ENCODE peak calls at places on chromosomes 7 and 10, in five cellular contexts. W, K, H, U and A are unnamed samples.

GRCh38 chr10:29386347-29386999 is 97.6 kb downstream of the LYZL1 start:
- DNase-seq in W (no peak), K (peak), H (no peak), U (no peak), A (no peak)

GRCh38 chr10:96758423-96758822 is 38.1 kb upstream of the PIK3AP1 start:
- DNase-seq in W (no peak), K (no peak), H (no peak), U (no peak), A (no peak)

GRCh38 chr10:30059209-30060107 is at the start of gene JCAD:
- DNase-seq in W (peak), K (no peak), H (peak), U (peak), A (no peak)

GRCh38 chr10:116757246-116757645 is 14.9 kb upstream of the HSPA12A start:
- DNase-seq in W (no peak), K (no peak), H (no peak), U (no peak), A (no peak)

GRCh38 chr10:4902571-4903011 is 60.6 kb upstream of the AKR1C1 start:
- DNase-seq in W (no peak), K (peak), H (no peak), U (peak), A (peak)

GRCh38 chr10:58511765-58512469 is 755 bp upstream of the BICC1 start:
- DNase-seq in W (peak), K (no peak), H (peak), U (peak), A (no peak)

GRCh38 chr10:95467162-95467599 is 94.0 kb downstream of the SORBS1 start:
- DNase-seq in W (peak), K (peak), H (no peak), U (peak), A (no peak)

GRCh38 chr7:129782257-129783096 is 170.3 kb downstream of the UBE2H start:
- DNase-seq in W (no peak), K (no peak), H (no peak), U (no peak), A (no peak)

GRCh38 chr7:711093-711966 is 15.2 kb upstream of the DNAAF5 start:
- DNase-seq in W (no peak), K (no peak), H (no peak), U (no peak), A (no peak)

GRCh38 chr7:6148724-6149360 is 117.7 kb downstream of the ANKRD61 start:
- DNase-seq in W (no peak), K (no peak), H (no peak), U (no peak), A (no peak)

GRCh38 chr10:71966046-71967004 is 2.1 kb downstream of the CHST3 start:
- DNase-seq in W (no peak), K (peak), H (no peak), U (no peak), A (no peak)

GRCh38 chr10:118725784-118726507 is 28.8 kb downstream of the CACUL1 start:
- DNase-seq in W (no peak), K (no peak), H (no peak), U (no peak), A (peak)

GRCh38 chr10:107859065-107859464 is 694.6 kb upstream of the SORCS1 start:
- DNase-seq in W (no peak), K (no peak), H (no peak), U (no peak), A (no peak)

GRCh38 chr7:29281782-29282541 is 87.4 kb downstream of the CHN2 start:
- DNase-seq in W (peak), K (peak), H (no peak), U (no peak), A (peak)

GRCh38 chr7:6589151-6589828 is 531 bp upstream of the INTS15 start:
- DNase-seq in W (no peak), K (no peak), H (no peak), U (no peak), A (no peak)

GRCh38 chr10:72462261-72462660 is 107.5 kb upstream of the DNAJB12 start:
- DNase-seq in W (no peak), K (no peak), H (no peak), U (no peak), A (no peak)

GRCh38 chr7:63925626-63926460 is 72.8 kb upstream of the ZNF722 start:
- DNase-seq in W (peak), K (peak), H (peak), U (peak), A (peak)

GRCh38 chr10:122147731-122148130 is 123.4 kb upstream of the BTBD16 start:
- DNase-seq in W (no peak), K (no peak), H (no peak), U (no peak), A (no peak)

GRCh38 chr7:95549818-95550529 is 46.3 kb downstream of the PDK4 start:
- DNase-seq in W (peak), K (peak), H (peak), U (peak), A (peak)

GRCh38 chr7:24401628-24402593 is 117.9 kb downstream of the NPY start:
- DNase-seq in W (no peak), K (peak), H (no peak), U (no peak), A (peak)

GRCh38 chr10:47299611-47299988 is 397 bp upstream of the GDF10 start:
- DNase-seq in W (no peak), K (no peak), H (no peak), U (no peak), A (no peak)

GRCh38 chr10:47298730-47299129 is 1.3 kb upstream of the GDF10 start:
- DNase-seq in W (no peak), K (no peak), H (no peak), U (no peak), A (no peak)

GRCh38 chr10:47301833-47302232 is 1.8 kb downstream of the GDF10 start:
- DNase-seq in W (no peak), K (no peak), H (no peak), U (peak), A (no peak)

GRCh38 chr10:47297796-47298540 is 2.0 kb upstream of the GDF10 start:
- DNase-seq in W (no peak), K (no peak), H (no peak), U (no peak), A (no peak)

GRCh38 chr10:47299989-47300931 is at the start of gene GDF10:
- DNase-seq in W (no peak), K (no peak), H (no peak), U (peak), A (no peak)
- TF ChIP-seq CTCF in W (no peak), K (no peak), H (no peak), U (peak), A (peak)

GRCh38 chr10:6445671-6446278 is 134.3 kb downstream of the PRKCQ start:
- DNase-seq in W (no peak), K (peak), H (peak), U (no peak), A (peak)
- TF ChIP-seq CTCF in W (peak), K (peak), H (peak), U (peak), A (peak)

DNA sequence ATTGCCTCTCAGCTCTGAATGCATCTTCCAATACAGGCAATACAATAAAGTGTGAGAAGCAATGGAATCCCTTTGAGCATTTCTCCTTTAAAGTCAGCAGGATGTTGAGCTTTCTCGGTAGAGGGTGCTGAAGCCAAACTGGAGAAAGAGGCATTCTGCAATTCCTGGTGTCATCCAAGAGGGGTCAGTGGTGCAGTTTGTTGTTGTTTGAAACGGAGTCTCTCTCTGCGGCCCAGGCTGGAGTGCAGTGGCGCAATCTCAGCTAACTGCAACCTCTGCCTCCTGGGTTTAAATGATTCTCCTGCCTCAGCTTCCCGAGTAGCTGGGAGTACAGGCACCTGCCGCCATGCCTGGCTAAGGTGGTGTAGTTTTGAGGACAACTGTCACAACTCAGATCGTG is 486.5 kb downstream of the CALN1 start:
- DNase-seq in W (no peak), K (no peak), H (no peak), U (no peak), A (no peak)
- TF ChIP-seq CTCF in W (no peak), K (peak), H (no peak), U (no peak), A (no peak)

DNA sequence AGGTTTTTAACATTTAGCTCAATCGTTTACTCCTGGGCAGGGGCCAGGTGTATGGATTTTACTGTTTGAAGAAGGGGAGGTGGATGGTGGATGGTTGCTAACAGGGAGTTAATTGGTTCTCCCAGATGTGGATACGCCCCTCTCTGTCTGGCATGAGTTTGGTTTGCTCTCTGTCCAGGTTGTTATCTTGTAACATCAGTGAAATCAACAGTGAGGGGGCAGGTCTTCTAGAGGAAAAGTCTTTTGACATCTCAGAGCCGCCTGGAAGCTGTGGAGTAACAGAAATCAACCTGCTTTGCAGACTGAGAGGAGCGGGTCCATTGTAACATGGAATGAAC is 243.4 kb downstream of the MGMT start:
- DNase-seq in W (no peak), K (no peak), H (no peak), U (no peak), A (no peak)
- TF ChIP-seq CTCF in W (no peak), K (no peak), H (no peak), U (no peak), A (no peak)

DNA sequence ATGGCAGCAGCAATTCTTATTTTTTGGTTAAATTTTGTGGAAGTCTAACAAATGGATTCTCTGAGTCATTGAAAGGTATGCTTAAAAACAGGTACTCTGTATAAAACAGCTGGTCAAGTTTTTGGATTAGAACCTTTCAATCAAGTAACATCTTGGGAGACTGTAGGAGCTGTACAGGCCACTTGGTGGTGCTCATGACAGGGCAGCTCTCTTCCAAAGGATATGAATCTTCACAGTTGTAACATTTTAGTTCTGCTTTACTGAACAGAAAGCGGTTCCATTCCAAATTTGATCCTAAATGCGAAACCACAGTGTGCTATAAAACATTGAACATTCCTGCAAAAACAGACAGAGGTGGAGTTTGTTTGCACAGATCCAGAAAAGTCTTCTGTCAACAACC is 44.5 kb upstream of the AGR3 start:
- DNase-seq in W (peak), K (peak), H (no peak), U (no peak), A (no peak)
- TF ChIP-seq CTCF in W (peak), K (peak), H (peak), U (peak), A (peak)

GRCh38 chr7:41943098-41943577 is 240.2 kb upstream of the INHBA start:
- DNase-seq in W (peak), K (peak), H (peak), U (peak), A (peak)
- TF ChIP-seq CTCF in W (peak), K (peak), H (peak), U (peak), A (peak)